ENCODE peak calls at places on chromosomes 5 and 9, in five cellular contexts. One of them, this sample, is unnamed.

GRCh38 chr9:37264539-37264938 is 144.2 kb downstream of the ZCCHC7 start:
- DNase-seq in body of pancreas: no peak
- DNase-seq in Panc1: no peak
- DNase-seq in sigmoid colon: no peak
- DNase-seq in IMR-90: no peak
- DNase-seq in this sample: no peak

GRCh38 chr5:171463844-171464191 is 44.4 kb downstream of the FGF18 start:
- DNase-seq in sigmoid colon: no peak
- DNase-seq in IMR-90: no peak
- DNase-seq in body of pancreas: no peak
- DNase-seq in Panc1: no peak
- DNase-seq in this sample: no peak

GRCh38 chr9:72022846-72023245 is 37.6 kb downstream of the C9orf57 start:
- DNase-seq in IMR-90: peak
- DNase-seq in Panc1: no peak
- DNase-seq in body of pancreas: no peak
- DNase-seq in sigmoid colon: no peak
- DNase-seq in this sample: peak

GRCh38 chr9:114898741-114899140 is 31.6 kb downstream of the TNFSF8 start:
- DNase-seq in Panc1: no peak
- DNase-seq in sigmoid colon: no peak
- DNase-seq in body of pancreas: no peak
- DNase-seq in IMR-90: no peak
- DNase-seq in this sample: no peak

GRCh38 chr9:134163374-134164196 is 779 bp downstream of the RNU6ATAC start:
- DNase-seq in sigmoid colon: peak
- DNase-seq in Panc1: no peak
- DNase-seq in body of pancreas: peak
- DNase-seq in IMR-90: peak
- DNase-seq in this sample: peak

GRCh38 chr5:30849801-30850370 is 343.6 kb upstream of the CDH6 start:
- DNase-seq in sigmoid colon: no peak
- DNase-seq in body of pancreas: no peak
- DNase-seq in IMR-90: peak
- DNase-seq in Panc1: peak
- DNase-seq in this sample: no peak

GRCh38 chr5:14339467-14339866 is 196.3 kb downstream of the TRIO start:
- DNase-seq in IMR-90: no peak
- DNase-seq in body of pancreas: peak
- DNase-seq in sigmoid colon: no peak
- DNase-seq in Panc1: no peak
- DNase-seq in this sample: no peak

GRCh38 chr5:43313854-43314457 is 744 bp upstream of the HMGCS1 start:
- DNase-seq in Panc1: no peak
- DNase-seq in sigmoid colon: no peak
- DNase-seq in body of pancreas: peak
- DNase-seq in IMR-90: no peak
- DNase-seq in this sample: no peak

GRCh38 chr5:7615566-7616061 is 219.7 kb downstream of the ADCY2 start:
- DNase-seq in sigmoid colon: no peak
- DNase-seq in body of pancreas: no peak
- DNase-seq in IMR-90: no peak
- DNase-seq in Panc1: no peak
- DNase-seq in this sample: no peak

GRCh38 chr5:99866740-99867139 is 668.4 kb upstream of the FAM174A start:
- DNase-seq in Panc1: no peak
- DNase-seq in body of pancreas: no peak
- DNase-seq in sigmoid colon: no peak
- DNase-seq in IMR-90: no peak
- DNase-seq in this sample: no peak

GRCh38 chr9:18393340-18394130 is 80.4 kb upstream of the ADAMTSL1 start:
- DNase-seq in sigmoid colon: peak
- DNase-seq in Panc1: peak
- DNase-seq in body of pancreas: peak
- DNase-seq in IMR-90: peak
- DNase-seq in this sample: peak

GRCh38 chr5:159533197-159533596 is 202.9 kb upstream of the IL12B start:
- DNase-seq in IMR-90: peak
- DNase-seq in Panc1: no peak
- DNase-seq in sigmoid colon: no peak
- DNase-seq in body of pancreas: no peak
- DNase-seq in this sample: peak

GRCh38 chr9:91147079-91147708 is 214.5 kb downstream of the AUH start:
- DNase-seq in Panc1: no peak
- DNase-seq in sigmoid colon: no peak
- DNase-seq in IMR-90: no peak
- DNase-seq in body of pancreas: no peak
- DNase-seq in this sample: no peak

GRCh38 chr5:77972545-77973252 is 196.6 kb upstream of the TBCA start:
- DNase-seq in Panc1: no peak
- DNase-seq in sigmoid colon: no peak
- DNase-seq in body of pancreas: no peak
- DNase-seq in IMR-90: no peak
- DNase-seq in this sample: no peak

GRCh38 chr5:100950975-100951374 is 47.9 kb upstream of the ST8SIA4 start:
- DNase-seq in Panc1: no peak
- DNase-seq in sigmoid colon: no peak
- DNase-seq in IMR-90: no peak
- DNase-seq in body of pancreas: no peak
- DNase-seq in this sample: no peak

GRCh38 chr5:116370886-116371285 is 203.7 kb downstream of the SEMA6A start:
- DNase-seq in sigmoid colon: no peak
- DNase-seq in body of pancreas: no peak
- DNase-seq in Panc1: no peak
- DNase-seq in IMR-90: peak
- DNase-seq in this sample: peak

GRCh38 chr9:136921718-136922117 is 22.8 kb downstream of the FBXW5 start:
- DNase-seq in IMR-90: no peak
- DNase-seq in sigmoid colon: no peak
- DNase-seq in Panc1: no peak
- DNase-seq in body of pancreas: no peak
- DNase-seq in this sample: no peak

GRCh38 chr9:18542837-18543405 is 69.0 kb downstream of the ADAMTSL1 start:
- DNase-seq in body of pancreas: no peak
- DNase-seq in IMR-90: peak
- DNase-seq in sigmoid colon: no peak
- DNase-seq in Panc1: no peak
- DNase-seq in this sample: peak

GRCh38 chr9:18490591-18491370 is 16.8 kb downstream of the ADAMTSL1 start:
- DNase-seq in Panc1: peak
- DNase-seq in IMR-90: peak
- DNase-seq in body of pancreas: no peak
- DNase-seq in sigmoid colon: no peak
- DNase-seq in this sample: peak

GRCh38 chr5:37234288-37234687 is 14.9 kb downstream of the CPLANE1 start:
- DNase-seq in IMR-90: no peak
- DNase-seq in body of pancreas: no peak
- DNase-seq in sigmoid colon: no peak
- DNase-seq in Panc1: no peak
- DNase-seq in this sample: no peak

GRCh38 chr9:72826954-72827953 is 125.6 kb downstream of the ALDH1A1 start:
- DNase-seq in IMR-90: no peak
- DNase-seq in Panc1: no peak
- DNase-seq in body of pancreas: no peak
- DNase-seq in sigmoid colon: no peak
- DNase-seq in this sample: no peak

GRCh38 chr9:97737429-97737828 is 40.3 kb upstream of the XPA start:
- DNase-seq in IMR-90: no peak
- DNase-seq in Panc1: no peak
- DNase-seq in body of pancreas: no peak
- DNase-seq in sigmoid colon: no peak
- DNase-seq in this sample: no peak

GRCh38 chr9:86594724-86595123 is 240.5 kb upstream of the TUT7 start:
- DNase-seq in sigmoid colon: no peak
- DNase-seq in body of pancreas: no peak
- DNase-seq in Panc1: no peak
- DNase-seq in IMR-90: no peak
- DNase-seq in this sample: no peak

GRCh38 chr9:89534888-89535287 is 37.0 kb upstream of the SEMA4D start:
- DNase-seq in Panc1: no peak
- DNase-seq in body of pancreas: no peak
- DNase-seq in sigmoid colon: no peak
- DNase-seq in IMR-90: no peak
- DNase-seq in this sample: no peak
- TF ChIP-seq CTCF in Panc1: no peak
- TF ChIP-seq CTCF in body of pancreas: no peak
- TF ChIP-seq CTCF in sigmoid colon: no peak
- TF ChIP-seq CTCF in IMR-90: no peak
- TF ChIP-seq CTCF in this sample: no peak

GRCh38 chr5:79508794-79509193 is 5.1 kb downstream of the HOMER1 start:
- DNase-seq in IMR-90: no peak
- DNase-seq in sigmoid colon: no peak
- DNase-seq in Panc1: no peak
- DNase-seq in body of pancreas: no peak
- DNase-seq in this sample: no peak

GRCh38 chr5:79507251-79508205 is 6.4 kb downstream of the HOMER1 start:
- DNase-seq in sigmoid colon: no peak
- DNase-seq in body of pancreas: no peak
- DNase-seq in IMR-90: no peak
- DNase-seq in Panc1: no peak
- DNase-seq in this sample: no peak

GRCh38 chr5:79509244-79509880 is 4.6 kb downstream of the HOMER1 start:
- DNase-seq in sigmoid colon: no peak
- DNase-seq in body of pancreas: no peak
- DNase-seq in Panc1: no peak
- DNase-seq in IMR-90: no peak
- DNase-seq in this sample: no peak

GRCh38 chr5:79510638-79511037 is 3.3 kb downstream of the HOMER1 start:
- DNase-seq in sigmoid colon: no peak
- DNase-seq in body of pancreas: peak
- DNase-seq in Panc1: no peak
- DNase-seq in IMR-90: no peak
- DNase-seq in this sample: no peak

DNA sequence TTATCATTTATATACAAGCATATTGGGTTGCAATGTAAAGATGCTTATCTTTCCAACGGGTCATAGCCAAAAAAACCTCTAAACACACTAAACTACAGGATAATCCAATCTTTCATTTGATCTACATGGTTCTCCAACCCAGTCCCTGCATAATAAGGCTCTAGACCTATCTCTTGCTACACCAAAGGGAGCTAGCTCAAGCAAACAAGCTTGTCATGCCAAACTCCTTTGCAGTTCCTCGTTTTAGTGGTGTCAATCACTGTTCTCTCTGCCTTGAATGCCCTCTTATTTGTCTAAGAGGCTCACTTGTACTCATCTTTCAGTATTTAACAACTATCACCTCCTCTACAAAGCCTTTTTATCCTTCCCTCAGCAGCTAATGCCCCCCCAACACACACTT is 5.6 kb downstream of the HOMER1 start:
- DNase-seq in IMR-90: no peak
- DNase-seq in sigmoid colon: no peak
- DNase-seq in Panc1: no peak
- DNase-seq in body of pancreas: no peak
- DNase-seq in this sample: no peak
- H3K4me3 ChIP-seq in IMR-90: no peak
- H3K4me3 ChIP-seq in sigmoid colon: no peak
- H3K4me3 ChIP-seq in Panc1: no peak
- H3K4me3 ChIP-seq in body of pancreas: no peak
- H3K4me3 ChIP-seq in this sample: no peak

GRCh38 chr5:60700347-60700815 is 415 bp upstream of the DEPDC1B start:
- DNase-seq in sigmoid colon: no peak
- DNase-seq in body of pancreas: peak
- DNase-seq in Panc1: no peak
- DNase-seq in IMR-90: no peak
- DNase-seq in this sample: no peak

GRCh38 chr5:60701317-60701988 is 1.5 kb upstream of the DEPDC1B start:
- DNase-seq in body of pancreas: no peak
- DNase-seq in sigmoid colon: no peak
- DNase-seq in Panc1: no peak
- DNase-seq in IMR-90: no peak
- DNase-seq in this sample: no peak

GRCh38 chr5:60703944-60704343 is 4.0 kb upstream of the DEPDC1B start:
- DNase-seq in Panc1: no peak
- DNase-seq in body of pancreas: no peak
- DNase-seq in sigmoid colon: no peak
- DNase-seq in IMR-90: no peak
- DNase-seq in this sample: no peak

GRCh38 chr5:60698316-60698715 is 1.6 kb downstream of the DEPDC1B start:
- DNase-seq in IMR-90: no peak
- DNase-seq in Panc1: no peak
- DNase-seq in body of pancreas: no peak
- DNase-seq in sigmoid colon: no peak
- DNase-seq in this sample: no peak

DNA sequence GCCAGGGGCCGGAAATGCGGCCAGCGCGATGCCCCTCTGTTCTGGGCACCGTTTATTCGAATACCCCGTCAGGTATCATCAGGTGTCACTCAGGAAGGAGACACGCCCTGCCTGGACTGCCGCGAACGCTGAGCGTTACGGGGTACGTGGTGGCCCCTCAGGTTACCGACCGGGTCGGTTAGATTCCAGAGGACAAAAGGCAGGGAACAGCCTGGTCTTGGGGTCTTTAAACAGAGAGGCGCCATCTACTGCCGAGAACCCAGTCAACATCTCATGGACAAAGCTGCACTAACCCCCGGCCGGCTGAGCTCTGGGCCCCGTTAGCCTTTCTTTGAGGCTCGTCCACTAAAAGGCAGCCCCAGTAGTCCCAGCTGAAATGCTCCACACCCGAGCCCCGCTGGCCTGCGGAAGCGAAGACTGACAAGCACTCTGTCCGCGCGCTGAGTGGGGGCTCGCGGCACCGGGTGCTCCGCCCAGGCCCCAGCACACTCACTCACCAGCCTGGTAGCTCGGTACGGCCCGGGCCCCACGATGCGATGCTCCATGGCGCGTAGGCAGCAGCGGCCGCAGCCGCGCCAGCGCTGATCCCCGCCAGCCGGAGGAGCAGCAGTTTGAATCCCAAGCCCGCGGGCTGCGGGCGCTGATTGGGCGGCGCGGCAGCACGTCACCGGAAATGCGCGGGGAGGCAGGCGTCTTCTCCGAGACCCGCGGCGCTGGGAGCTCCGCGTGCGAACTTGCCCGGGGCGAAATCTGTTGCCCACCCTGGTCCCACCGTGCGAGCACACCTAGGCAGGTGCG is at the start of gene DEPDC1B:
- DNase-seq in body of pancreas: peak
- DNase-seq in IMR-90: peak
- DNase-seq in sigmoid colon: peak
- DNase-seq in Panc1: peak
- DNase-seq in this sample: peak
- TF ChIP-seq CTCF in body of pancreas: no peak
- TF ChIP-seq CTCF in IMR-90: peak
- TF ChIP-seq CTCF in sigmoid colon: no peak
- TF ChIP-seq CTCF in Panc1: peak
- TF ChIP-seq CTCF in this sample: no peak

DNA sequence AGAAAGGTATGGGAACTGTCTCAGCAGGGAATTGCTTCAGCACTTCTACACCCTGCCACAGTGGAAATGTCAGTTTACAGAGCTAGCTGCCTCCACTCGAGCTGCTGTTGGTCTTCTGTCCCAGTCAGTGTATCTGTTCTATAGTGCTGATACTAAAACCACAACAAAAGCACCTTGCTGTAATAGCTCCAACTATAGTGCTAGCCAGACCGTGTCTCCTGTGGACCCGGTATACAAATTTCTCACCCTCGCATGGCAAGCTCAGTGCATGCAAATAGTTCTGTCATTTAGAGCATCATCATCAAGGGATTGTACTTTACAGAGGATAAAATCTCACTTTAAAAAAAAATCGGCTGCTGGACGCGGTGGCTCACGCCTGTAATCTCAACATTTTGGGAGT is 51.5 kb upstream of the IQGAP2 start:
- DNase-seq in IMR-90: no peak
- DNase-seq in Panc1: no peak
- DNase-seq in body of pancreas: no peak
- DNase-seq in sigmoid colon: no peak
- DNase-seq in this sample: no peak
- H3K4me3 ChIP-seq in IMR-90: no peak
- H3K4me3 ChIP-seq in Panc1: no peak
- H3K4me3 ChIP-seq in body of pancreas: no peak
- H3K4me3 ChIP-seq in sigmoid colon: no peak
- H3K4me3 ChIP-seq in this sample: no peak

This sample was measured in foreskin fibroblast.